ENCODE peak calls at places on chromosomes 5 and 9, in seven cellular contexts. E is central memory CD4-positive, alpha-beta T cell; Z is HEK293T; O is posterior cingulate gyrus; U is CD8-positive, alpha-beta memory T cell; X is omental fat pad; G is left colon. M is an unnamed sample.

GRCh38 chr5:103475629-103476240 is 86.9 kb downstream of the NUDT12 start:
- DNase-seq in E (peak), Z (peak), O (no peak), U (no peak), X (no peak), G (no peak), M (peak)

GRCh38 chr5:57210633-57211032 is 36.8 kb downstream of the GPBP1 start:
- DNase-seq in E (no peak), Z (no peak), O (no peak), U (no peak), X (no peak), G (no peak), M (no peak)

GRCh38 chr5:3214838-3215374 is 380.7 kb upstream of the IRX1 start:
- DNase-seq in E (no peak), Z (no peak), O (no peak), U (no peak), X (no peak), G (no peak), M (no peak)

GRCh38 chr5:86684222-86684621 is 66.5 kb downstream of the COX7C start:
- DNase-seq in E (no peak), Z (no peak), O (no peak), U (no peak), X (no peak), G (no peak), M (no peak)

GRCh38 chr9:99274511-99274910 is 52.4 kb downstream of the SEC61B start:
- DNase-seq in E (no peak), Z (no peak), O (no peak), U (no peak), X (no peak), G (no peak), M (no peak)

GRCh38 chr9:68750786-68751185 is 45.7 kb downstream of the PIP5K1B start:
- DNase-seq in E (no peak), Z (no peak), O (no peak), U (no peak), X (no peak), G (no peak), M (no peak)

GRCh38 chr5:95846554-95847260 is 24.2 kb upstream of the GLRX start:
- DNase-seq in E (peak), Z (peak), O (peak), U (peak), X (no peak), G (peak), M (peak)

GRCh38 chr5:157471709-157472108 is 11.7 kb downstream of the NIPAL4 start:
- DNase-seq in E (no peak), Z (peak), O (no peak), U (no peak), X (no peak), G (peak), M (no peak)

GRCh38 chr5:67577424-67577823 is 380.8 kb upstream of the CD180 start:
- DNase-seq in E (no peak), Z (no peak), O (no peak), U (no peak), X (no peak), G (no peak), M (no peak)

GRCh38 chr5:29750453-29750852 is 1443.0 kb upstream of the CDH6 start:
- DNase-seq in E (no peak), Z (no peak), O (no peak), U (no peak), X (no peak), G (no peak), M (no peak)

M was measured in MV-4-11.